ENCODE peak calls at places on chromosomes 12 and 14, in five cellular contexts. K is heart left ventricle, C is esophagus squamous epithelium, M is lower lobe of right lung, Z is left ventricle myocardium inferior. E is an unnamed sample.

GRCh38 chr12:99170026-99170425 is 477.5 kb upstream of the GARIN6 start:
- DNase-seq in M (no peak), Z (no peak), K (no peak), C (no peak), E (no peak)

GRCh38 chr14:61603736-61604135 is 91.6 kb upstream of the HIF1A start:
- DNase-seq in C (no peak), M (no peak), K (no peak), Z (no peak), E (no peak)

GRCh38 chr12:120439646-120440247 is 1.8 kb downstream of the COX6A1 start:
- DNase-seq in C (peak; percentile 5), Z (peak; percentile 29), M (no peak), K (no peak), E (peak; percentile 29)

GRCh38 chr14:89231426-89232113 is 185.5 kb downstream of the FOXN3 start:
- DNase-seq in M (no peak), K (no peak), C (no peak), Z (no peak), E (no peak)

GRCh38 chr12:124570810-124571209 is 3.4 kb upstream of the NCOR2 start:
- DNase-seq in K (no peak), M (no peak), C (no peak), Z (no peak), E (no peak)

GRCh38 chr14:20489093-20489994 is 16.0 kb upstream of the RNASE10 start:
- DNase-seq in C (no peak), M (no peak), Z (no peak), K (no peak), E (no peak)

GRCh38 chr12:29043069-29043468 is 106.0 kb upstream of the FAR2 start:
- DNase-seq in K (no peak), C (no peak), M (no peak), Z (no peak), E (no peak)

GRCh38 chr14:95741051-95741490 is 27.1 kb upstream of the TCL1A start:
- DNase-seq in Z (no peak), M (no peak), C (no peak), K (no peak), E (no peak)

GRCh38 chr12:117994551-117995438 is 21.7 kb upstream of the RFC5 start:
- DNase-seq in Z (no peak), M (no peak), C (no peak), K (no peak), E (no peak)

DNA sequence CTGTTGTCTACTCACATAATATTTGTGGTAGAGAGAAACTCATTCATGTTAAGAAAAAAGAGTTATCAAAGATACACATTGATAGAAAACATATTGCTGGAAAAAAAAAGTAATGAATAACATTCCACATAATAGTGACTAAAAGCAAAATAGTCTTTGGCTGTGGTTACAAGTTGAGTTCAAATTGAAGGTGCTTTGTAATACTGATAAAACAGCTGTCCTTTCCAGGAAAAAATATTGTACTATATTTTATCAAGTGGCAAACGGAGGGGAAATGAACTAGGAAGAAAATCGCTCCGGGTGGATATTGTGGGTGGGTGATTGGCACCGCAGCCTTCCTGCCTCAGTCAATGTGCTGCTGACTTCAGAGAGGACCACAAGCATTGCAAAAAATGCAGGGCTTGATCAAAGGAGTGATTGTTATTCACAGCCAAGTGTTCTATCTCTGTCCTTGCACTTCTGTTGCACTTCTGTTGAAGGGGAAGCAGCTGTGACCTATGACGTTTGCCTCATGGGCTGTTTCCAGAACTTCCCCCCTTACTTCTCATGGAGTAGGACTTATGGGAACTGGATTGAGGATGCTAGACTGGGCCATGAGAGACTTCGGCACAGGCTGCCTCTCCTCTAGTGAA is 114.4 kb downstream of the VRK1 start:
- DNase-seq in Z (no peak), M (no peak), K (no peak), C (no peak), E (no peak)
- TF ChIP-seq CTCF in Z (no peak), M (no peak), K (no peak), C (no peak), E (no peak)

GRCh38 chr14:57390037-57390805 is at the start of gene NAA30:
- DNase-seq in C (peak; percentile 70), Z (peak; percentile 93), K (peak; percentile 96), M (peak; percentile 95), E (peak; percentile 78)

GRCh38 chr14:57392830-57393229 is 2.4 kb downstream of the NAA30 start:
- DNase-seq in Z (no peak), M (no peak), C (no peak), K (no peak), E (no peak)

GRCh38 chr14:57390806-57391562 is 598 bp downstream of the NAA30 start:
- DNase-seq in K (peak; percentile 42), M (peak; percentile 64), Z (peak; percentile 25), C (peak; percentile 41), E (no peak)

GRCh38 chr14:57389646-57390036 is 745 bp upstream of the NAA30 start:
- DNase-seq in K (no peak), Z (no peak), M (no peak), C (no peak), E (no peak)

GRCh38 chr14:57391609-57392195 is 1.3 kb downstream of the NAA30 start:
- DNase-seq in Z (no peak), M (no peak), C (no peak), K (no peak), E (no peak)
- H3K4me3 ChIP-seq in Z (peak overlapping the region; percentile 92), M (peak overlapping the region; percentile 90), C (peak overlapping the region; percentile 93), K (peak overlapping the region; percentile 95), E (peak overlapping the region; percentile 76)

GRCh38 chr12:106282457-106283097 is 20.0 kb upstream of the TCP11L2 start:
- DNase-seq in K (peak; percentile 34), C (no peak), Z (peak; percentile 38), M (peak; percentile 63), E (no peak)
- TF ChIP-seq CTCF in K (peak; percentile 71), C (peak; percentile 73), Z (peak; percentile 78), M (peak; percentile 72), E (peak; percentile 53)

GRCh38 chr12:3097186-3097804 is 20.1 kb downstream of the TSPAN9 start:
- DNase-seq in K (peak; percentile 90), C (no peak), M (peak; percentile 77), Z (peak; percentile 81), E (no peak)
- H3K4me3 ChIP-seq in K (peak overlapping the region; percentile 10), C (peak overlapping the region; percentile 28), M (peak overlapping the region; percentile 28), Z (peak overlapping the region; percentile 42), E (no peak overlapping the region)

DNA sequence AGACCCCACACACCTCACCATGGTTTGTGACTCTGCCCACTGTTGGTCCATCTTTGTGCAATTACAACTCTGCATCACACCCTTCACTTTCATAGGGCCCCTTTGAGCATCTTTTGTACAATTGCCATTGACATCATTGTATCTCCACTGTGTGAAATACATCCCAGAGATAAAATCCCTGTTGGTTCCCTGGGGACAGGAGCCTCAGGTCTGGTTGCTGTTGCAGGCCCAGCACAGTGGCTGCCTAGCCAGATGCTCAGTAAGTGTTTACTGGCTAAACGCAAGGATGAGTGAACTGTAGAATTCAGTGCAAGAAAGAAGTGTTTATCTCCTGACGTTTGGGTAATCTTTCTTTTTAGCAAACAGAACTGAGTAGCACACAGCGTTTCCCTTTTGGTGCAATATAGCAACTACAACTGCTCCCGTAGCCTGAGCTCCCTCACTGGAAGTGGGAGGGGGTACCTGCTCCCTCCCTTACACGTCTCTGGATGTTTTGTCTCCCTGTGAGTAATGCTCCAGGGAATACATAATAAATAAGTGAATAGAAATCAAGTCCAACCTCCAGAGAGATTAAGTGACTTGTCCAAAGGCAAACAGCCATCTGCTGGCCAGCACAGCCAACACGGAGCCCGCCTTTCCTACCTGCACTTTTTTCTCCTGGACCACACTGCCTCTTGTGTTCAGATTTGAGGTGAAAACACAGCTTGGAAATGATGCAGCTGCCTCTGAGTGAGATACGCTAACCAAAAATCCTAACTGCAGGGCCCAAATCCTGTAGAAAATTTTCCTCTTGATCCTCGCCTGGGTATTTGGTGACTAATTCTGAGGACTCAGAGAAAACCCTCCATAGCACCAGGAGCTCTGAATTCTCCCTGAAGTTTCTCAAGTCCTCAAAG is 27.4 kb downstream of the GALNT16 start:
- DNase-seq in Z (no peak), M (no peak), K (no peak), C (no peak), E (peak; percentile 70)
- TF ChIP-seq CTCF in Z (no peak), M (no peak), K (no peak), C (no peak), E (no peak)

GRCh38 chr12:13196302-13196921 is at the start of gene EMP1:
- DNase-seq in K (peak; percentile 93), C (peak; percentile 50), M (peak; percentile 86), Z (peak; percentile 92), E (peak; percentile 100)
- H3K4me3 ChIP-seq in K (peak within 1 kb of the TSS; percentile 67), C (peak within 1 kb of the TSS; percentile 65), M (peak within 1 kb of the TSS; percentile 62), Z (peak within 1 kb of the TSS; percentile 71), E (peak within 1 kb of the TSS; percentile 75)

GRCh38 chr12:1530592-1531159 is 63.7 kb downstream of the FBXL14 start:
- DNase-seq in M (no peak), C (no peak), Z (no peak), K (no peak), E (no peak)
- TF ChIP-seq CTCF in M (no peak), C (no peak), Z (no peak), K (no peak), E (no peak)

E was measured in astrocyte of the cerebellum.